ENCODE peak calls at places on chromosomes 3 and 15, in nine cellular contexts. F, C, H, W, M, O, U, J and R are unnamed samples.

GRCh38 chr3:14822134-14822533 is 3.4 kb downstream of the FGD5 start:
- DNase-seq in F (no peak), J (no peak), O (no peak), W (no peak), U (no peak), C (no peak), H (no peak), M (no peak), R (no peak)

GRCh38 chr3:98763076-98763475 is at the start of gene ST3GAL6:
- DNase-seq in F (peak), J (peak), O (no peak), H (no peak), U (no peak), M (peak), W (no peak), C (peak), R (no peak)

GRCh38 chr3:145865329-145865904 is 295.6 kb downstream of the PLOD2 start:
- DNase-seq in C (peak), W (no peak), U (no peak), H (no peak), F (no peak), J (no peak), O (no peak), M (no peak), R (no peak)

GRCh38 chr3:29486087-29486486 is 205.2 kb downstream of the RBMS3 start:
- DNase-seq in W (no peak), J (no peak), C (peak), M (peak), O (no peak), F (peak), H (no peak), U (no peak), R (no peak)

GRCh38 chr15:92772061-92772460 is 116.5 kb upstream of the FAM174B start:
- DNase-seq in O (no peak), C (no peak), U (peak), F (no peak), M (no peak), J (no peak), H (no peak), W (no peak), R (no peak)

GRCh38 chr15:43286074-43286473 is 19.3 kb upstream of the TGM5 start:
- DNase-seq in F (no peak), U (no peak), M (no peak), C (no peak), J (no peak), H (no peak), W (no peak), O (no peak), R (no peak)

GRCh38 chr3:194053136-194053535 is 82.8 kb upstream of the HES1 start:
- DNase-seq in W (no peak), J (no peak), M (no peak), U (no peak), H (no peak), O (no peak), F (no peak), C (no peak), R (no peak)

GRCh38 chr3:56796202-56796601 is 5.5 kb downstream of the ARHGEF3 start:
- DNase-seq in O (no peak), U (peak), H (no peak), C (peak), F (peak), J (no peak), W (no peak), M (peak), R (no peak)

GRCh38 chr3:170643831-170644230 is 58.0 kb upstream of the SLC7A14 start:
- DNase-seq in M (no peak), H (no peak), W (no peak), O (no peak), C (no peak), J (peak), F (no peak), U (no peak), R (no peak)

GRCh38 chr3:150114873-150115570 is 144.3 kb upstream of the PFN2 start:
- DNase-seq in M (peak), H (no peak), C (peak), J (no peak), W (no peak), F (peak), U (no peak), O (no peak), R (no peak)
- TF ChIP-seq CTCF in M (no peak), H (no peak), C (no peak), J (no peak), W (no peak), F (no peak), U (no peak), O (no peak), R (no peak)

GRCh38 chr3:111859974-111860859 is 1.2 kb downstream of the PHLDB2 start:
- DNase-seq in C (peak), U (peak), H (peak), O (peak), W (peak), M (peak), J (peak), F (peak), R (peak)
- TF ChIP-seq CTCF in C (peak), U (no peak), H (no peak), O (peak), W (no peak), M (peak), J (no peak), F (peak), R (no peak)

DNA sequence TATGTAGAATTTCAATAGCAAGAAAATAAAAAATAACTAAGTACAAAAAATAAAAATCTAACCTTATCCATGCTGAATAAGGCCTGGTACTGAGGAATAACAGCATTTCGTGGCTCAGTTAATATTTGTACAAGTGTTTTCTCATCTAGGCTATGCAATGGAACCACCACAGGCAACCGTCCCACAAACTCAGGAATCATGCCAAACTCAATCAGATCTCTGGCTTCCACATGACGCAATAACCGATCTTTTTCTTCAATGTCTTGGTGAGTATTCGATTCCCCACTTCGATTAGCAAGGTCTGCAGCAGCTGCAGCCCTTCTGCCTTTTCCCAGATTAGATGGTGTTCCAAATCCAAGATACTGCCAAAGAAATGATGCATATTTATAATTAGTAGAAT is 21.1 kb upstream of the PDCD7 start:
- DNase-seq in O (no peak), W (no peak), U (no peak), C (no peak), M (no peak), J (no peak), F (no peak), H (no peak), R (no peak)
- TF ChIP-seq CTCF in O (no peak), W (no peak), U (no peak), C (no peak), M (no peak), J (no peak), F (no peak), H (no peak), R (no peak)

GRCh38 chr3:27108322-27108721 is 260.9 kb downstream of the NEK10 start:
- DNase-seq in J (no peak), H (no peak), M (no peak), O (no peak), F (no peak), W (no peak), C (no peak), U (no peak), R (no peak)

GRCh38 chr3:27110020-27110419 is 259.2 kb downstream of the NEK10 start:
- DNase-seq in J (no peak), C (no peak), F (no peak), W (no peak), M (no peak), U (no peak), H (no peak), O (no peak), R (no peak)

DNA sequence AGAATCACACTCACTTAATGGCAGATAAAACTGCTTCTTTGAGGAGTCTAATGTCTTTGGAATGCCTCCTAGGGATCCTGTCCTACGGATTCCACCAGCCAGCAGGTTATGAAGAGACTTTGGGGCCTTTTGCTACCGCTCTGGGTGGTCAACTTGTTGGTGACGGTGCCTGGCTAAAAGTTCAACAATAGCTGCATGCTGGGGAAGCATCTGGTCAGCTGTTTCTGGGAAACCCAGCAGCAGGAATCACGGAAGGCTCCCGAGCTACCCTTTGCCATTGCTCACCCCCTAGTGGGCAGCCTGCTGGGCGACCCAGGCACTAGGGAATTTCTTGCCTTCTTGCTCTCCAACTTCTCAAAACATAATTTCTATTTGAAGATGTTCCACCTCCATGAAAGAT is 263.3 kb downstream of the NEK10 start:
- DNase-seq in W (no peak), U (no peak), F (peak), H (no peak), M (no peak), J (no peak), C (no peak), O (no peak), R (no peak)
- TF ChIP-seq CTCF in W (no peak), U (no peak), F (peak), H (no peak), M (no peak), J (no peak), C (no peak), O (no peak), R (no peak)

GRCh38 chr3:61177450-61177849 is 73.8 kb downstream of the FHIT start:
- DNase-seq in W (no peak), C (no peak), U (no peak), M (no peak), F (no peak), O (no peak), J (no peak), H (no peak), R (no peak)
- TF ChIP-seq CTCF in W (no peak), C (no peak), U (no peak), M (no peak), F (no peak), O (no peak), J (no peak), H (no peak), R (no peak)

DNA sequence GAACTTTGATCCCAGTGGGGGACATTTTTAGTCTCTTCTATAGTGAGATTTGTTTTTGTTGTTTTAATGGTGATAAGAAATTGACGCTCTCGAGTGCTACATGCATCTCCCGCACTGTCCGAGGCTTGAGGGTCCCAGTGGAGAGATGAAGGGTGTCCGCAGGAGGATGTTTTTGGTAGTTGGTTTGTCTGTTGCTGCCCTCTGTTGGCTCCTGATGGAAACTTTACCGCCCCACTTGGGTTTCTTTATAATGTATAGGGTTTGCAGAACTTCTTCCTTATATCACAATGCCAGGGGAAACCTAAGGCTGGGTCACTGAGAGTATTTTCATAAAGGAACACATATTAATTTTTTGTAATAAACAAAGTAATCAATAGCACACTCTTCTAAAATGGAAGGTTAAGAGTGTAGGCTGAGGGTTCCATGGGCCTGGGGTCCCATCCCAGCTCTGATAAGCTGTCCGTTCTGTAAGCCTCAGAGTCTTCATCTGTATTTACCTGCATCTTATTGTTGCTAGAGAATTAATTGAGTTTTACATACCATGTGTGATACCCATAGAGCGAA is 185.3 kb upstream of the FEZF2 start:
- DNase-seq in J (peak), F (peak), U (no peak), C (peak), M (no peak), O (no peak), W (peak), H (no peak), R (no peak)
- TF ChIP-seq CTCF in J (peak), F (peak), U (no peak), C (peak), M (peak), O (no peak), W (no peak), H (no peak), R (no peak)

GRCh38 chr3:47850062-47850802 is 47.3 kb downstream of the DHX30 start:
- DNase-seq in W (no peak), U (no peak), O (no peak), C (peak), H (no peak), J (peak), F (peak), M (peak), R (no peak)
- TF ChIP-seq CTCF in W (no peak), U (no peak), O (no peak), C (peak), H (no peak), J (peak), F (peak), M (peak), R (no peak)

GRCh38 chr15:76058714-76059319 is 968 bp upstream of the TMEM266 start:
- DNase-seq in U (no peak), W (no peak), M (no peak), O (no peak), H (no peak), J (peak), F (peak), C (peak), R (no peak)
- TF ChIP-seq CTCF in U (no peak), W (no peak), M (no peak), O (no peak), H (no peak), J (peak), F (peak), C (no peak), R (no peak)

GRCh38 chr3:26963356-26963742 is 340.8 kb downstream of the LRRC3B start:
- DNase-seq in U (no peak), H (no peak), O (no peak), J (no peak), W (no peak), F (no peak), M (no peak), C (no peak), R (no peak)
- TF ChIP-seq CTCF in U (no peak), H (no peak), O (no peak), J (peak), W (no peak), F (no peak), M (no peak), C (no peak), R (no peak)

GRCh38 chr15:60374628-60375081 is 23.1 kb downstream of the ANXA2 start:
- DNase-seq in F (peak), W (no peak), J (peak), H (no peak), M (peak), U (no peak), O (peak), C (peak), R (no peak)
- TF ChIP-seq CTCF in F (no peak), W (no peak), J (no peak), H (no peak), M (no peak), U (no peak), O (no peak), C (no peak), R (no peak)